ENCODE peak calls at places on chromosomes 13 and 19, in six cellular contexts. L, I, E, Y, W and Q are unnamed samples.

GRCh38 chr19:38031423-38031770 is 124.4 kb downstream of the SIPA1L3 start:
- DNase-seq in I (no peak), L (peak), E (peak), W (no peak), Y (no peak), Q (no peak)

GRCh38 chr13:20118268-20119140 is 42.3 kb downstream of the GJA3 start:
- DNase-seq in E (no peak), W (no peak), I (no peak), L (peak), Y (no peak), Q (peak)

GRCh38 chr13:26557393-26558073 is at the start of gene WASF3:
- DNase-seq in I (peak), W (peak), Y (peak), E (peak), L (peak), Q (peak)

GRCh38 chr13:46126074-46126473 is 21.2 kb upstream of the CPB2 start:
- DNase-seq in E (no peak), W (no peak), I (no peak), L (no peak), Y (no peak), Q (no peak)

GRCh38 chr13:110012102-110012739 is 225.8 kb upstream of the IRS2 start:
- DNase-seq in Y (no peak), L (peak), W (peak), E (peak), I (no peak), Q (no peak)

GRCh38 chr19:30631035-30631375 is 258.8 kb downstream of the ZNF536 start:
- DNase-seq in Y (no peak), E (no peak), W (no peak), L (no peak), I (no peak), Q (no peak)

GRCh38 chr13:81929988-81930387 is 1589.1 kb upstream of the SPRY2 start:
- DNase-seq in W (peak), Y (peak), I (no peak), E (no peak), L (peak), Q (peak)

GRCh38 chr19:29777916-29778315 is 33.9 kb upstream of the CCNE1 start:
- DNase-seq in I (no peak), W (no peak), Y (no peak), L (no peak), E (no peak), Q (no peak)

GRCh38 chr13:79070343-79070974 is 335.6 kb downstream of the RBM26 start:
- DNase-seq in E (no peak), I (peak), Y (no peak), L (no peak), W (no peak), Q (no peak)

GRCh38 chr13:113904411-113904810 is 40.5 kb upstream of the GAS6 start:
- DNase-seq in Y (no peak), E (peak), I (no peak), W (no peak), L (no peak), Q (peak)

GRCh38 chr19:54137913-54138776 is 583 bp downstream of the CNOT3 start:
- DNase-seq in W (no peak), L (no peak), E (no peak), Y (no peak), I (peak), Q (peak)

GRCh38 chr19:18967358-18968146 is 26.5 kb upstream of the HOMER3 start:
- DNase-seq in W (peak), Y (no peak), I (no peak), E (peak), L (peak), Q (peak)

GRCh38 chr19:48596679-48597465 is 9.7 kb upstream of the SPACA4 start:
- DNase-seq in E (no peak), W (no peak), L (no peak), I (no peak), Y (no peak), Q (no peak)

GRCh38 chr13:38385152-38385891 is 35.7 kb downstream of the UFM1 start:
- DNase-seq in Y (no peak), E (no peak), I (no peak), W (no peak), L (no peak), Q (no peak)

GRCh38 chr13:66305960-66306617 is 924.0 kb downstream of the PCDH9 start:
- DNase-seq in Y (no peak), L (no peak), E (no peak), I (no peak), W (no peak), Q (no peak)

GRCh38 chr13:114017966-114018365 is 44.1 kb upstream of the C13orf46 start:
- DNase-seq in E (no peak), I (no peak), W (no peak), L (no peak), Y (no peak), Q (no peak)

DNA sequence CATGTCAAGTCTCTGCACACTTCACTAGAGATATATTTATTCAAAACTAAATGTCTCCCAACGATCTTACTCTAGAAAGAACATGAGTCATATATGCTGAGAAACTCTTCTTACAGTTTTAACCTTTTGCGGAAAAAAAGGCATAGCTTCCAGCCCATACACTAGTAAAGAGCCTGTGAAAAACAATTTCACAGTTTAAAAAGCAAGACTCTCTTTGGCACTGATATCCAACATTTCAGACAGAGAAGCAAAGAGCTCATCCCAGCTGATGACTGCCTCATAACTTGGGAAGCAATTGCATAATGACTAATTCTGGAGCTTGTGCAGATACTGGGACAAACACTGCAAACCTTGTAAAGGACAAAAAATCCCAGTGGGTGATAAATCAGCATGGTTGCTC is 88.0 kb downstream of the ENOX1 start:
- DNase-seq in L (peak), I (no peak), Y (no peak), E (peak), W (no peak), Q (no peak)
- H3K4me2 ChIP-seq in L (peak), I (no peak), Y (no peak), E (peak), W (no peak), Q (no peak)

GRCh38 chr13:23805015-23805583 is 84.1 kb downstream of the MIPEP start:
- DNase-seq in I (no peak), Y (no peak), E (no peak), W (no peak), L (no peak), Q (no peak)
- H3K4me2 ChIP-seq in I (no peak), Y (no peak), E (no peak), W (no peak), L (no peak), Q (no peak)

DNA sequence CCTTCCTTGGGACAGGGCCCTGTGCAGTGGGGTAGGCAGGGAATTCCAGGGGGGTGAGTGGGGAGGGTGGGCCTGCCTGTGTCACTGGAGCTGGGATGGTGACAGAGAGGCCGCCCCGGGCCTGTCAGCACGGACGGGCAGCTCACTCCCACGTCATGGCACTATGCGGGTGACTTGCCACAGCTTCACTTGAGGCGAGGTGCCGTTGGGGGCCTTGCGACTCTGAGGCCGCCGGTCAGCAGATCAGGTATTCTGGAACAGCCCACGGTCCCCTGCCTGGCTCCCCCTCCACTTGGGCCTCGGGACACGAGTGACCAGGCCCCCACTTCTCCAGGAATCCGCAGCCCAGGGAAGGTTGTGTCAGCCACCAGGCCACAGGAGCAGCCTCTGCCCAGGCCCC is 2.9 kb upstream of the MIDN start:
- DNase-seq in E (no peak), Y (no peak), I (no peak), W (no peak), L (no peak), Q (no peak)
- H3K4me2 ChIP-seq in E (no peak), Y (no peak), I (peak), W (peak), L (no peak), Q (no peak)

GRCh38 chr13:108377646-108378206 is 108.2 kb downstream of the TNFSF13B start:
- DNase-seq in W (no peak), E (no peak), I (no peak), L (no peak), Y (no peak), Q (no peak)

DNA sequence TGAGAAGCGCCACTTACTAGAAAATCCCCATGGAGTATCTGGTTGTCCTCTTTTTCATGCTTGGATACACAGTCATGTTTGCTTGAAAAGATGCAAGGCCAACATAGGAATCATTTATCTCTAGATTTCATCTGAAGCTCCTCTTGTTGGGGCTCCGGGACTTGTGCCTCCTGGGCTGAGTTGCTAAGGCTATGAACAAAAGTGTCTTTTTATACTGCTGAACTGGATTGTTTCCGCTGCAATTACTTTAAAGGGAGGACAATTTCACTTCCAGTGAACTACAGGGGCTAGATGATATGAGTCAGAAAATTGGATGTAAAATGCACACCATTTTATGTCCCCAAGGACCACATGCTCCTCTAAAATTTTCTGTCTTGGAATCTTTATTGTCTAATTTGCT is 114.2 kb downstream of the TNFSF13B start:
- DNase-seq in E (no peak), Y (no peak), W (no peak), L (no peak), I (no peak), Q (no peak)
- H3K4me2 ChIP-seq in E (no peak), Y (no peak), W (no peak), L (no peak), I (no peak), Q (no peak)